ENCODE peak calls at places on chromosome X, in ten cellular contexts. J is NCI-H1105 treated with DMSO at 0.1 percent for 48 hours; S is NCI-H460; D is mucosa of descending colon; F is keratinocyte; Z is activated CD4-positive, alpha-beta T cell treated with anti-CD3 and anti-CD28 coated beads, Interleukin-2, amount 50 U/mL, for 24 hours; Q is NCI-H1092 treated with DMSO at 0.1 percent for 48 hours; B is trophoblast cell; W is effector CD4-positive, alpha-beta T cell; E is NCI-H524 treated with DMSO at 0.1 percent for 48 hours. L is an unnamed sample.

GRCh38 chrX:68832101-68832416 is 3.2 kb downstream of the EFNB1 start:
- DNase-seq in J (peak), S (no peak), D (peak), F (no peak), Z (peak), Q (peak), B (peak), W (no peak), E (no peak), L (no peak)

GRCh38 chrX:9638871-9639270 is 126.8 kb downstream of the GPR143 start:
- DNase-seq in J (no peak), S (no peak), D (no peak), F (no peak), Z (no peak), Q (no peak), B (no peak), W (no peak), E (no peak), L (no peak)

GRCh38 chrX:10922158-10922557 is 189.0 kb upstream of the HCCS start:
- DNase-seq in J (no peak), S (peak), D (no peak), F (peak), Z (no peak), Q (no peak), B (no peak), W (no peak), E (no peak), L (no peak)

GRCh38 chrX:51608766-51609165 is 9.9 kb downstream of the CENPVL3 start:
- DNase-seq in J (no peak), S (no peak), D (no peak), F (no peak), Z (no peak), Q (no peak), B (peak), W (no peak), E (no peak), L (no peak)

GRCh38 chrX:12138366-12139313 is at the start of gene FRMPD4:
- DNase-seq in J (peak), S (no peak), D (no peak), F (no peak), Z (no peak), Q (peak), B (peak), W (no peak), E (no peak), L (no peak)

GRCh38 chrX:125203737-125204578 is 115.7 kb upstream of the TEX13C start:
- DNase-seq in J (peak), S (peak), D (peak), F (no peak), Z (no peak), Q (peak), B (no peak), W (no peak), E (no peak), L (no peak)

GRCh38 chrX:150704030-150704613 is 10.9 kb downstream of the MTMR1 start:
- DNase-seq in J (no peak), S (no peak), D (no peak), F (no peak), Z (no peak), Q (no peak), B (peak), W (no peak), E (no peak), L (no peak)

GRCh38 chrX:68945603-68946228 is 116.9 kb downstream of the EFNB1 start:
- DNase-seq in J (no peak), S (peak), D (no peak), F (no peak), Z (no peak), Q (no peak), B (peak), W (no peak), E (no peak), L (no peak)

GRCh38 chrX:70970482-70970999 is 39.6 kb upstream of the SLC7A3 start:
- DNase-seq in J (peak), S (peak), D (no peak), F (no peak), Z (no peak), Q (no peak), B (peak), W (no peak), E (no peak), L (no peak)

GRCh38 chrX:141619336-141619735 is 29.8 kb downstream of the SPANXA2 start:
- DNase-seq in J (no peak), S (no peak), D (no peak), F (no peak), Z (no peak), Q (no peak), B (no peak), W (no peak), E (no peak), L (no peak)

GRCh38 chrX:96889726-96890125 is 6.0 kb downstream of the RPA4 start:
- DNase-seq in J (no peak), S (no peak), D (no peak), F (no peak), Z (no peak), Q (no peak), B (peak), W (no peak), E (no peak), L (no peak)

GRCh38 chrX:50648151-50648550 is 165.8 kb downstream of the SHROOM4 start:
- DNase-seq in J (no peak), S (no peak), D (no peak), F (no peak), Z (no peak), Q (no peak), B (peak), W (no peak), E (no peak), L (no peak)

GRCh38 chrX:150361777-150362351 is 1.3 kb upstream of the MAMLD1 start:
- DNase-seq in J (peak), S (no peak), D (peak), F (no peak), Z (no peak), Q (no peak), B (no peak), W (no peak), E (no peak), L (no peak)

GRCh38 chrX:142428916-142429315 is 223.8 kb upstream of the MAGEC2 start:
- DNase-seq in J (no peak), S (no peak), D (no peak), F (no peak), Z (no peak), Q (no peak), B (no peak), W (no peak), E (no peak), L (no peak)

GRCh38 chrX:12970691-12971202 is 4.2 kb upstream of the TMSB4X start:
- DNase-seq in J (peak), S (no peak), D (no peak), F (no peak), Z (no peak), Q (peak), B (peak), W (no peak), E (no peak), L (peak)

GRCh38 chrX:261858-262390 is 19.3 kb upstream of the PLCXD1 start:
- DNase-seq in J (no peak), S (no peak), D (peak), F (no peak), Z (no peak), Q (no peak), B (no peak), W (no peak), E (no peak), L (no peak)

GRCh38 chrX:117843749-117844148 is 272.9 kb downstream of the KLHL13 start:
- DNase-seq in J (no peak), S (no peak), D (no peak), F (no peak), Z (no peak), Q (no peak), B (no peak), W (no peak), E (no peak), L (no peak)

GRCh38 chrX:130263016-130263415 is 5.7 kb downstream of the ZNF280C start:
- DNase-seq in J (no peak), S (no peak), D (no peak), F (no peak), Z (no peak), Q (no peak), B (no peak), W (no peak), E (no peak), L (no peak)

GRCh38 chrX:123060986-123061385 is 123.1 kb upstream of the GRIA3 start:
- DNase-seq in J (no peak), S (no peak), D (no peak), F (no peak), Z (no peak), Q (no peak), B (no peak), W (no peak), E (no peak), L (no peak)

GRCh38 chrX:39749135-39749534 is 348.6 kb downstream of the BCOR start:
- DNase-seq in J (no peak), S (no peak), D (no peak), F (no peak), Z (no peak), Q (no peak), B (no peak), W (no peak), E (no peak), L (no peak)

GRCh38 chrX:118824173-118824782 is 654 bp downstream of the ZCCHC12 start:
- DNase-seq in J (no peak), S (no peak), D (no peak), F (no peak), Z (no peak), Q (peak), B (no peak), W (no peak), E (no peak), L (no peak)